ENCODE peak calls at places on chromosomes 13 and 19, in ten cellular contexts. G is HCT116, I is neuronal stem cell, Q is GM23338, Y is skeletal muscle cell, L is cardiac muscle cell, S is adipocyte, E is Peyer's patch, O is breast epithelium, R is astrocyte of the spinal cord. W is an unnamed sample.
A peak's percentile ranks its signal among the peaks of the same experiment; 100 is the strongest.

GRCh38 chr19:30083125-30083681 is 141.2 kb downstream of the URI1 start:
- DNase-seq in Q (no peak), S (no peak), R (no peak), O (no peak), L (no peak), E (no peak), G (no peak), Y (no peak), I (no peak), W (no peak)

GRCh38 chr13:63425131-63425530 is 2009.5 kb upstream of the PCDH20 start:
- DNase-seq in Y (no peak), S (peak; percentile 23), L (no peak), Q (no peak), R (peak; percentile 22), I (no peak), G (no peak), O (no peak), E (no peak), W (no peak)

GRCh38 chr19:42683917-42684513 is 56.3 kb downstream of the PSG3 start:
- DNase-seq in O (no peak), L (peak; percentile 43), S (peak; percentile 68), Y (no peak), Q (peak; percentile 61), G (peak; percentile 28), E (peak; percentile 48), R (peak; percentile 20), I (no peak), W (peak; percentile 21)

GRCh38 chr13:79621449-79621848 is 140.5 kb downstream of the NDFIP2 start:
- DNase-seq in E (no peak), Q (no peak), I (no peak), Y (no peak), S (no peak), O (no peak), L (no peak), G (no peak), R (no peak), W (no peak)

GRCh38 chr19:30651066-30651465 is 278.9 kb downstream of the ZNF536 start:
- DNase-seq in I (no peak), O (no peak), Y (no peak), S (no peak), G (no peak), E (no peak), Q (no peak), L (no peak), R (no peak), W (no peak)

GRCh38 chr19:55526216-55527196 is 10.4 kb downstream of the SBK2 start:
- DNase-seq in E (peak; percentile 61), I (no peak), S (peak; percentile 18), Q (peak; percentile 40), R (peak; percentile 50), Y (peak; percentile 71), G (no peak), L (peak; percentile 86), O (peak; percentile 38), W (no peak)

GRCh38 chr13:33355470-33355869 is 69.9 kb upstream of the STARD13 start:
- DNase-seq in S (peak; percentile 94), O (no peak), R (no peak), Y (peak; percentile 86), G (no peak), I (no peak), L (peak; percentile 85), E (no peak), Q (no peak), W (no peak)

GRCh38 chr13:26377038-26377437 is 123.1 kb downstream of the CDK8 start:
- DNase-seq in S (peak; percentile 21), O (no peak), E (peak; percentile 50), Q (peak; percentile 81), G (peak; percentile 8), I (peak; percentile 8), Y (no peak), R (no peak), L (peak; percentile 29), W (no peak)

GRCh38 chr13:60260440-60260839 is 96.7 kb upstream of the DIAPH3 start:
- DNase-seq in Y (no peak), O (no peak), R (no peak), G (no peak), S (no peak), I (no peak), E (no peak), Q (peak; percentile 74), L (no peak), W (no peak)

GRCh38 chr19:41323023-41323422 is 13.1 kb downstream of the CCDC97 start:
- DNase-seq in L (peak; percentile 81), I (no peak), G (no peak), R (peak; percentile 79), S (peak; percentile 73), Q (no peak), Y (no peak), O (no peak), E (no peak), W (no peak)

GRCh38 chr13:39144941-39145533 is 106.8 kb downstream of the NHLRC3 start:
- DNase-seq in E (peak; percentile 76), O (peak; percentile 43), R (peak; percentile 62), Y (peak; percentile 7), G (peak; percentile 41), Q (peak; percentile 80), S (peak; percentile 87), I (peak; percentile 47), L (peak; percentile 86), W (peak; percentile 21)

GRCh38 chr19:36140289-36141038 is 598 bp downstream of the CAPNS1 start:
- DNase-seq in R (peak; percentile 65), Q (peak; percentile 86), S (peak; percentile 65), E (peak; percentile 72), G (no peak), O (peak; percentile 44), I (peak; percentile 36), Y (no peak), L (peak; percentile 58), W (no peak)

GRCh38 chr13:66222926-66223325 is 1007.2 kb downstream of the PCDH9 start:
- DNase-seq in G (no peak), I (no peak), R (no peak), S (no peak), Q (no peak), E (no peak), L (no peak), O (no peak), Y (no peak), W (no peak)

GRCh38 chr13:59671853-59672252 is 491.9 kb downstream of the DIAPH3 start:
- DNase-seq in G (no peak), E (no peak), Y (no peak), R (no peak), Q (no peak), L (peak; percentile 22), I (no peak), S (no peak), O (no peak), W (no peak)

GRCh38 chr13:93674337-93674755 is 447.7 kb downstream of the GPC6 start:
- DNase-seq in R (no peak), S (peak; percentile 3), E (no peak), O (no peak), L (no peak), G (no peak), Q (no peak), I (no peak), Y (no peak), W (no peak)

GRCh38 chr19:51065221-51065960 is 499 bp upstream of the KLK13 start:
- DNase-seq in G (no peak), O (no peak), S (no peak), R (no peak), E (no peak), Q (no peak), Y (no peak), I (no peak), L (peak; percentile 8), W (no peak)
- H3K4me3 ChIP-seq in G (peak overlapping the region; percentile 47), O (peak overlapping the region; percentile 58), S (no peak overlapping the region), R (no peak overlapping the region), E (peak overlapping the region; percentile 27), Q (peak overlapping the region; percentile 73), Y (no peak overlapping the region), I (no peak overlapping the region), L (peak overlapping the region; percentile 29), W (no peak overlapping the region)

GRCh38 chr19:10270616-10271394 is at the start of gene ICAM1:
- DNase-seq in S (peak; percentile 33), R (peak; percentile 25), Q (peak; percentile 88), Y (no peak), I (no peak), L (peak; percentile 95), E (peak; percentile 94), O (peak; percentile 66), G (no peak), W (no peak)
- H3K4me3 ChIP-seq in S (peak within 1 kb of the TSS; percentile 75), R (peak within 1 kb of the TSS; percentile 21), Q (peak within 1 kb of the TSS; percentile 53), Y (peak within 1 kb of the TSS; percentile 40), I (peak within 1 kb of the TSS; percentile 50), L (peak within 1 kb of the TSS; percentile 25), E (peak within 1 kb of the TSS; percentile 55), O (peak within 1 kb of the TSS; percentile 68), G (peak within 1 kb of the TSS; percentile 49), W (peak within 1 kb of the TSS; percentile 32)

DNA sequence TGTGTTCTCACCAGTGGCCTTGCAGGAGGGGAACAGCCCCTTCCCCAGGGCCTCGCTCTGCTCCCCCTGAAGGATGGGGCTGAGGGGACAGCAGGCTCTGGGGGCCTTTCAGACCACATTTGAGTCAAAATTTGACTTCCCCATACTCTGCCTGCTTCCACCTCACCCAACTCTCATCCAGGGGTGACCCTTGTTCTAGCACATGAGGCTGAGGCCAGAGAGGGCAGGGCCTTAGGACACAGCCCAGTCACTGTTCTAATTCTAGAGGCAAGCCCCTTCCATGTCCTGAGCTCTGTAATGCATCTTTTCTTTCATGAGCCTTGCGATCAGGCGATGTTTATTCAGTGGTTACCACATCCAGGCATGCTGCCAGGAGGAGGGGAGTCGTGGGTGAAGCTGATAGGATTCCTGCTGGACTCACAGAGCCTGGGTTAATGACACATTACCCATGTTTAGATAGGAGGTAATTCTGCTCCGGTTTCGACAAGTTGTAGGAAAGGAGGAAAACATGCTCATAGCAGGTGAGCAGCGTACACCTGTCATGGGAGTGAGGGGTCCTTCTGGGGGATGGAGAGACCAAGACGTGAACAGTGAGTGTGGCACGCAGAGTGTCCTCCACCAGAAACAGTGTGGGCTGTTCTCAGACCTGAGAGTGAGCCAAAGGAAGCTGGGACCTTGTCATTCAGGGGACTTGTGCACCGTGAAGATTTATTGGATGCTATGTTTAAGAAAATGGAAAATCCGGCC is 9.3 kb downstream of the RPS9 start:
- DNase-seq in S (peak; percentile 97), O (peak; percentile 75), R (peak; percentile 98), G (peak; percentile 40), I (no peak), E (peak; percentile 92), L (peak; percentile 99), Y (peak; percentile 89), Q (no peak), W (peak; percentile 95)
- H3K4me3 ChIP-seq in S (peak overlapping the region; percentile 42), O (peak overlapping the region; percentile 46), R (no peak overlapping the region), G (no peak overlapping the region), I (no peak overlapping the region), E (no peak overlapping the region), L (no peak overlapping the region), Y (no peak overlapping the region), Q (no peak overlapping the region), W (no peak overlapping the region)

DNA sequence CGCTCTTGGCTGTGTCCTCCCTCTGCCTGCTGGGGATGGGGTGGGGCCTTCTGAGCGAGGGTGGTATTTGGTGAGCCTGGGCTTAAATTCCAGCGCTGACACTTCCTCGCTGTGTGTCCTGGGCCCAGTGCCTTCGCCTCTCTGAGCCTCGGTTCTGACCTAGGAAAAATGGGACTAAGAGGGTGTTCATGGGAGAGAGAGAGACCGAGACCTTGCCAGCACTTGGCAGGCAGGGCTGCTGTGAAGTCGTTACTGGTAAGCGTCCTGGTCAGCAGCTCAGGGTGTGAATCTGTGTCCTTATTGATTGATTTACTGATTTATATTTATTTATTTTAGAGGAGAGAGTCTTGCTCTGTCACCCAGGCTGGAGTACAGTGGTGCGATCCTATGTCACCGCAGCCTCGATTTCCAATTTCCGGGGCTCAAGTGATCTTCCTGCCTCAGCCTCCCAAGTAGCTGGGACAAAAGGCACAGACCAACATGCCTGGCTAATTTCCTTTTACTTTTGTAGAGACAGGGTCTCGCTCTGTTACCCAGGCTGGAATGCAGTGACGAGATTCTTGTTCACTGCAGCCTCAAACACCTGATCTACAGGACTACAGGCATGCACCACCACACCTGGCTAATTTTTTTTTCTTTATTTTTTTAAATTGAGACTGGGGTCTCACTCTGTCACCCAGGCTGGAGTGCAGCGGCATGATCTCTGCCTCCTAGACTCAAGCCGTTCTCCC is 2.4 kb downstream of the PKN1 start:
- DNase-seq in S (no peak), Y (no peak), O (no peak), G (no peak), E (no peak), R (no peak), I (no peak), Q (no peak), L (no peak), W (no peak)
- H3K4me3 ChIP-seq in S (peak overlapping the region; percentile 86), Y (no peak overlapping the region), O (peak overlapping the region; percentile 100), G (peak overlapping the region; percentile 79), E (no peak overlapping the region), R (no peak overlapping the region), I (no peak overlapping the region), Q (no peak overlapping the region), L (no peak overlapping the region), W (peak overlapping the region; percentile 70)

W was measured in HFF-Myc.